ENCODE peak calls at places on chromosomes 6 and 20, in eight cellular contexts. C is uterus, X is GM23248, I is Panc1, R is psoas muscle, K is neuronal stem cell, E is GM06990, O is upper lobe of left lung. J is an unnamed sample. For H3K36me3, the result is how much of the 10 kb centered on the place peaks cover.

GRCh38 chr6:166308769-166309589 is 787 bp upstream of the PRR18 start:
- DNase-seq in C (no peak), X (no peak), I (no peak), R (no peak), K (no peak), E (no peak), O (no peak), J (no peak)

GRCh38 chr20:5001174-5002076 is at the start of gene SLC23A2:
- DNase-seq in C (peak), X (peak), I (no peak), R (peak), K (no peak), E (peak), O (peak), J (peak)

GRCh38 chr20:51014797-51015722 is 7.8 kb downstream of the KCNG1 start:
- DNase-seq in C (peak), X (peak), I (no peak), R (no peak), K (peak), E (no peak), O (no peak), J (peak)

GRCh38 chr6:15927531-15928230 is 201.2 kb upstream of the MYLIP start:
- DNase-seq in C (no peak), X (no peak), I (no peak), R (no peak), K (no peak), E (no peak), O (no peak), J (no peak)

GRCh38 chr20:24100370-24101011 is 111.9 kb upstream of the GGTLC1 start:
- DNase-seq in C (peak), X (peak), I (peak), R (peak), K (peak), E (no peak), O (peak), J (peak)

GRCh38 chr6:40398034-40398679 is 189.0 kb downstream of the LRFN2 start:
- DNase-seq in C (no peak), X (no peak), I (no peak), R (no peak), K (no peak), E (no peak), O (no peak), J (no peak)

GRCh38 chr20:45545351-45545750 is 1.9 kb downstream of the EPPIN start:
- DNase-seq in C (no peak), X (no peak), I (no peak), R (no peak), K (no peak), E (no peak), O (no peak), J (no peak)

GRCh38 chr20:7379621-7380220 is 560.5 kb downstream of the HAO1 start:
- DNase-seq in C (no peak), X (peak), I (no peak), R (no peak), K (no peak), E (no peak), O (no peak), J (no peak)

GRCh38 chr6:10154251-10154650 is 260.6 kb downstream of the TFAP2A start:
- DNase-seq in C (no peak), X (no peak), I (no peak), R (no peak), K (no peak), E (no peak), O (no peak), J (no peak)

GRCh38 chr6:144266091-144266649 is 19.0 kb upstream of the UTRN start:
- DNase-seq in C (peak), X (peak), I (no peak), R (peak), K (peak), E (no peak), O (peak), J (peak)

GRCh38 chr6:109087661-109088264 is 6.9 kb downstream of the SESN1 start:
- DNase-seq in C (peak), X (no peak), I (no peak), R (no peak), K (no peak), E (no peak), O (no peak), J (no peak)

GRCh38 chr6:148445620-148446019 is 103.0 kb downstream of the SASH1 start:
- DNase-seq in C (no peak), X (peak), I (no peak), R (no peak), K (no peak), E (no peak), O (no peak), J (no peak)

GRCh38 chr6:73782911-73783310 is 86.9 kb downstream of the CD109 start:
- DNase-seq in C (no peak), X (no peak), I (no peak), R (no peak), K (no peak), E (no peak), O (no peak), J (no peak)

GRCh38 chr20:62462976-62463592 is 12.7 kb downstream of the GATA5 start:
- DNase-seq in C (no peak), X (no peak), I (no peak), R (no peak), K (no peak), E (no peak), O (no peak), J (no peak)

GRCh38 chr20:52190437-52191131 is 995 bp downstream of the ZFP64 start:
- DNase-seq in C (peak), X (peak), I (peak), R (no peak), K (no peak), E (peak), O (peak), J (peak)

GRCh38 chr6:78353040-78353439 is 514.3 kb upstream of the IRAK1BP1 start:
- DNase-seq in C (no peak), X (no peak), I (no peak), R (no peak), K (no peak), E (no peak), O (no peak), J (no peak)

GRCh38 chr6:169638915-169639314 is 62.9 kb downstream of the WDR27 start:
- DNase-seq in C (no peak), X (no peak), I (no peak), R (no peak), K (no peak), E (no peak), O (no peak), J (no peak)

GRCh38 chr6:43776115-43776798 is 6.2 kb downstream of the VEGFA start:
- DNase-seq in C (no peak), X (no peak), I (no peak), R (no peak), K (no peak), E (no peak), O (no peak), J (no peak)

GRCh38 chr6:166640342-166641043 is 13.4 kb upstream of the RPS6KA2 start:
- DNase-seq in C (no peak), X (no peak), I (no peak), R (no peak), K (no peak), E (no peak), O (peak), J (no peak)

GRCh38 chr6:140205795-140206593 is 831.5 kb upstream of the CITED2 start:
- DNase-seq in C (no peak), X (no peak), I (no peak), R (no peak), K (no peak), E (no peak), O (no peak), J (no peak)

GRCh38 chr6:41901882-41902519 is 6.8 kb upstream of the USP49 start:
- DNase-seq in C (no peak), X (peak), I (no peak), R (no peak), K (no peak), E (no peak), O (peak), J (no peak)

GRCh38 chr6:50709366-50709734 is 4.0 kb upstream of the TFAP2D start:
- DNase-seq in C (no peak), X (no peak), I (no peak), R (no peak), K (no peak), E (no peak), O (no peak), J (no peak)

GRCh38 chr6:55882731-55883595 is 7.6 kb upstream of the BMP5 start:
- DNase-seq in C (no peak), X (peak), I (peak), R (no peak), K (no peak), E (no peak), O (no peak), J (no peak)

GRCh38 chr20:2652724-2653510 is 485 bp downstream of the NOP56 start:
- DNase-seq in C (no peak), X (peak), I (no peak), R (peak), K (no peak), E (no peak), O (no peak), J (peak)
- H3K4me3 ChIP-seq in C (peak), X (peak), I (peak), R (peak), K (peak), E (peak), O (peak), J (peak)

GRCh38 chr20:3935295-3935955 is 46.2 kb downstream of the PANK2 start:
- DNase-seq in C (peak), X (peak), I (no peak), R (peak), K (no peak), E (no peak), O (no peak), J (peak)
- H3K36me3 ChIP-seq in C (under half), X (under half), I (under half), R (under half), K (half or more), E (under half), O (under half), J (under half)

GRCh38 chr20:36703530-36703929 is 42.4 kb downstream of the NDRG3 start:
- DNase-seq in C (no peak), X (no peak), I (no peak), R (no peak), K (no peak), E (no peak), O (no peak), J (peak)

GRCh38 chr20:36700438-36700837 is 45.5 kb downstream of the NDRG3 start:
- DNase-seq in C (no peak), X (no peak), I (no peak), R (no peak), K (no peak), E (no peak), O (no peak), J (no peak)
- H3K4me3 ChIP-seq in C (no peak), X (no peak), I (no peak), R (no peak), K (no peak), E (no peak), O (no peak), J (no peak)

GRCh38 chr6:36109092-36109491 is 21.2 kb upstream of the MAPK13 start:
- DNase-seq in C (no peak), X (no peak), I (no peak), R (no peak), K (no peak), E (no peak), O (no peak), J (no peak)

GRCh38 chr6:36113049-36113448 is 17.3 kb upstream of the MAPK13 start:
- DNase-seq in C (no peak), X (no peak), I (no peak), R (no peak), K (no peak), E (no peak), O (no peak), J (no peak)

GRCh38 chr6:36110863-36111262 is 19.4 kb upstream of the MAPK13 start:
- DNase-seq in C (no peak), X (no peak), I (no peak), R (no peak), K (no peak), E (no peak), O (no peak), J (no peak)

GRCh38 chr6:36111526-36111925 is 18.8 kb upstream of the MAPK13 start:
- DNase-seq in C (no peak), X (no peak), I (no peak), R (no peak), K (no peak), E (no peak), O (no peak), J (no peak)

GRCh38 chr6:36110053-36110452 is 20.3 kb upstream of the MAPK13 start:
- DNase-seq in C (no peak), X (no peak), I (no peak), R (peak), K (no peak), E (no peak), O (no peak), J (no peak)
- H3K36me3 ChIP-seq in C (under half), X (under half), I (under half), R (half or more), K (half or more), E (under half), O (half or more), J (under half)

GRCh38 chr6:14209005-14209404 is 91.4 kb downstream of the CD83 start:
- DNase-seq in C (no peak), X (no peak), I (no peak), R (no peak), K (no peak), E (no peak), O (no peak), J (no peak)

GRCh38 chr6:14210663-14211595 is 93.4 kb downstream of the CD83 start:
- DNase-seq in C (peak), X (peak), I (peak), R (peak), K (peak), E (peak), O (peak), J (peak)

GRCh38 chr6:14211596-14211961 is 94.0 kb downstream of the CD83 start:
- DNase-seq in C (peak), X (peak), I (no peak), R (peak), K (peak), E (no peak), O (peak), J (peak)

GRCh38 chr6:14212020-14212419 is 94.4 kb downstream of the CD83 start:
- DNase-seq in C (no peak), X (no peak), I (no peak), R (no peak), K (no peak), E (no peak), O (no peak), J (no peak)

GRCh38 chr6:14210077-14210476 is 92.5 kb downstream of the CD83 start:
- DNase-seq in C (no peak), X (no peak), I (no peak), R (no peak), K (no peak), E (no peak), O (no peak), J (no peak)
- H3K4me3 ChIP-seq in C (no peak), X (peak), I (peak), R (peak), K (peak), E (no peak), O (peak), J (no peak)

GRCh38 chr20:32449057-32449889 is 91.1 kb downstream of the ASXL1 start:
- DNase-seq in C (no peak), X (no peak), I (no peak), R (no peak), K (no peak), E (no peak), O (no peak), J (no peak)
- H3K36me3 ChIP-seq in C (under half), X (under half), I (under half), R (under half), K (half or more), E (under half), O (half or more), J (under half)

DNA sequence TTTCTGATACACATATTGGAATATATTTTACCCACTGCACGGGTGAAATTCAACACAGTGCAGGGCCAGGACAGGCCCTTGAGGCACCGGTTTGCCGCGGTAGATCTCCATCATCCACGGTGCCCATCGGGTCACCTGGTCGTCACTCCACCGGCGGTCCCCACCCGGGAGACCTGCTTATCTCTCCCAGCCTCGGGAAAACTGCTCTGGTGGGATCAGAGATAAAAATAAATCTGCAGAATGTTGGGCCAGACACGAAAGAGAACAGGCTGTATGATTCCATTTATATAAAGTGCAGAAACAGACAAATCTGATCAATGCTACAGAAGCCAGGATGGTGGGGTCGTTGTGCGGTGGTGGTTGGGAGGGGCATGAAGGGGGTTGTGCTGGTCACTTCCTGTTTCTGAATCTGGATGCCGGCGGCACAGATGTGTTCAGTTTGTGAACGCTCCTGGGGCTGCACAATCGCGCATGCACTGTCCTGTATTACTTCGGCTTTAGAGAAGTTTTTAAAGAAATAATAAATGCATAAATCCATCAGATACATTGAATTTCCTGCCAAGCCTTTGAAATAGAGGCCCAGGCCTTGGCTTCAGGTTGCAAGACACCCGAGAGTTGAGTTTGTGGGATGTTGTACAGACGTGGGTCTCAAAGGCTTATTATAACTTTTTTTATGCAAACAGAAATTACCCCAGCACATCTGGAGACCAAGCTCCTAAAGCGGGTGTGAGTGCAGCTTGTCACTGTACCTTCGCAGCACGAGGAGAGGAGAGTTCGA is 54.3 kb downstream of the ANKRD60 start:
- DNase-seq in C (peak), X (peak), I (no peak), R (no peak), K (no peak), E (no peak), O (no peak), J (no peak)
- H3K4me3 ChIP-seq in C (peak), X (peak), I (no peak), R (peak), K (no peak), E (no peak), O (no peak), J (no peak)

J was measured in testis.